ENCODE peak calls at places on chromosomes 16 and 17, in four cellular contexts. N is H9, Z is AG09319, S is nephron progenitor cell. J is an unnamed sample.

GRCh38 chr17:82257473-82257872 is 16.0 kb downstream of the CSNK1D start:
- DNase-seq in N (peak; percentile 83), Z (no peak), S (no peak), J (peak; percentile 30)

GRCh38 chr17:67053438-67054000 is 9.2 kb downstream of the CACNG1 start:
- DNase-seq in N (peak; percentile 20), Z (no peak), S (no peak), J (no peak)

GRCh38 chr17:21375757-21376584 is at the start of gene KCNJ12:
- DNase-seq in N (peak; percentile 57), Z (no peak), S (no peak), J (no peak)

GRCh38 chr16:49672753-49673152 is 183.2 kb downstream of the ZNF423 start:
- DNase-seq in N (no peak), Z (no peak), S (no peak), J (no peak)

GRCh38 chr16:81901483-81901882 is 109.8 kb downstream of the SDR42E1 start:
- DNase-seq in N (no peak), Z (no peak), S (no peak), J (no peak)

GRCh38 chr16:1535391-1536291 is 2.2 kb downstream of the TMEM204 start:
- DNase-seq in N (no peak), Z (no peak), S (peak; percentile 20), J (no peak)

GRCh38 chr16:69130461-69130860 is 1.9 kb downstream of the CHTF8 start:
- DNase-seq in N (no peak), Z (no peak), S (no peak), J (no peak)

GRCh38 chr17:36592316-36592710 is 634 bp downstream of the DHRS11 start:
- DNase-seq in N (peak; percentile 76), Z (no peak), S (peak; percentile 40), J (no peak)

GRCh38 chr17:2282297-2282873 is 21.2 kb downstream of the SMG6 start:
- DNase-seq in N (peak; percentile 37), Z (peak; percentile 74), S (no peak), J (no peak)

GRCh38 chr17:6755731-6756184 is at the start of gene XAF1:
- DNase-seq in N (no peak), Z (peak; percentile 34), S (no peak), J (no peak)

GRCh38 chr17:79979841-79980215 is 55.8 kb downstream of the TBC1D16 start:
- DNase-seq in N (peak; percentile 25), Z (no peak), S (no peak), J (peak; percentile 27)

GRCh38 chr17:59558953-59559352 is 6.5 kb upstream of the DHX40 start:
- DNase-seq in N (no peak), Z (no peak), S (no peak), J (no peak)

GRCh38 chr17:40019140-40019991 is 4.1 kb downstream of the CSF3 start:
- DNase-seq in N (no peak), Z (no peak), S (no peak), J (no peak)

GRCh38 chr17:51120357-51120738 is 320 bp downstream of the SPAG9 start:
- DNase-seq in N (no peak), Z (no peak), S (no peak), J (no peak)

GRCh38 chr16:12002447-12003006 is 26.0 kb downstream of the SNX29 start:
- DNase-seq in N (no peak), Z (no peak), S (no peak), J (no peak)

GRCh38 chr16:49515861-49516260 is 142.3 kb downstream of the C16orf78 start:
- DNase-seq in N (no peak), Z (no peak), S (no peak), J (no peak)

GRCh38 chr16:86074651-86075487 is 175.9 kb downstream of the IRF8 start:
- DNase-seq in N (peak; percentile 82), Z (no peak), S (peak; percentile 56), J (peak; percentile 37)

GRCh38 chr17:50211249-50212120 is 10.1 kb upstream of the COL1A1 start:
- DNase-seq in N (peak; percentile 34), Z (no peak), S (no peak), J (no peak)

GRCh38 chr17:35540589-35541404 is 3.3 kb upstream of the SLFN12L start:
- DNase-seq in N (no peak), Z (no peak), S (no peak), J (peak; percentile 63)

DNA sequence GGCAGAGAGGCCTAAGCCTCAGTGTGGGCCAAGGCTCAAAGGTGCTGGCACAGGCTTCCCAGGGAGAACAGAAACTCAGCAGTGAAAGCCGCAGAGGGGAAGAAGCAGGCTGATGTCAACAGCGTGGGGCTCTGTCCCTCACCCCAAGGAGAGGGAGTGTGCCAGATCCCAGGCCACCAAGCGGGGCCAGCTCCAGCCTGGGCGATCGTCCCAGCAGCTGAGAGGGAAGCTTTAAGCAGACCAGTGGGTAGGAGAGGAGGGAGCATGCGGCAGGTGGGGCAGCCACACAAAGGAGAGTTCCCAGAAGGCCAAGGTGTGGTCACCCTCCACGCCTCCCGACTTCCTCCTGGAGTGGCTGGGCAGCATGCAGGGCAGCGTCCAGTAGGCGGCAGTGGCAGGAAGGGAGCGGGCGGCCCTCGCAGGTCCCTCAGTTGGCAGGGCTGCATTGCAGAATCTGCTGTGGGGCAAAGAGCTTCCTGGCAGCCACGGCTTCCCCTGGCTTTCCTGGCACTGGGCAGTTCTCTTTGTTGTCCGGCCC is 6.0 kb downstream of the SYNGR2 start:
- DNase-seq in N (no peak), Z (no peak), S (no peak), J (peak; percentile 93)
- TF ChIP-seq CTCF in N (no peak), Z (no peak), S (no peak), J (peak; percentile 69)

GRCh38 chr16:66367968-66368891 is 1.7 kb downstream of the CDH5 start:
- DNase-seq in N (peak; percentile 56), Z (no peak), S (no peak), J (peak; percentile 57)
- TF ChIP-seq CTCF in N (no peak), Z (no peak), S (no peak), J (no peak)

DNA sequence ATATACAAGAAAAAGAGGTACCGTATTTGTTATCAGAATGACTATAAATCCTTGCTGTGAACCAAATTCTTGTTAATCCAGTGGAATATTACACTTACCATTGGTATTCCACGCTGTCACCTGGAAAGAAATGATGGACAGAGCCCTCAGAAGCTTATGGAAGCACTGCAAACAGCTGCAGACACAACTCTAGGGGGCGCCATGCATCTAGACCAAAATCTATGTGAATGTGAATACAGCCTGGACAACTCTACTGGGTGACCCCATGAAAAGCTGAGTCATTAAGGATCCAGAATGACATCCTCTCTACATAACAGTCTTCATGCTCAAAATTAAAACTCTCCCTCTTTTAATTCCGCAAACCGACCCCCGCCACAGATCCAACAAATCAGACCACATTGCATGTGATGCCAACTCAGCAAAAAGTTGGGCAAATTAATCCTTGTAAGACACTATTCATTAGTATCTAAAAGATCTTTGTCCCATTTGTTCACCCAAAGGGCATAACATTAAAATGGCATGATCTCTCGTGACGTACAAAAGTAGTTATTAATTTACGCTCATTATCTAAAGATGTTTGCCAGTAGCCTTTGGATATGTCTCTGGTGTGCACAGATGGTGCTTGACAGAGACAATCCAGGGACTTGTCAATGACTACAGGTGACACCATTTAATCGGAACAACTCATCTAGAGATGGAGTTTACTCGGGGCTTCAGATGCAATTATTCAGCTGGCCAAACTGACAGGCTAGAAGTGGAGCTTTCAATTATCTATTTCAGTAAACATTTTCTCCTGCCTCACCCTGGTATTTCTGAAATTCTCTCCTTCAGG is 552.7 kb upstream of the PSMD7 start:
- DNase-seq in N (peak; percentile 35), Z (no peak), S (no peak), J (no peak)
- TF ChIP-seq CTCF in N (peak; percentile 73), Z (no peak), S (peak; percentile 12), J (no peak)

DNA sequence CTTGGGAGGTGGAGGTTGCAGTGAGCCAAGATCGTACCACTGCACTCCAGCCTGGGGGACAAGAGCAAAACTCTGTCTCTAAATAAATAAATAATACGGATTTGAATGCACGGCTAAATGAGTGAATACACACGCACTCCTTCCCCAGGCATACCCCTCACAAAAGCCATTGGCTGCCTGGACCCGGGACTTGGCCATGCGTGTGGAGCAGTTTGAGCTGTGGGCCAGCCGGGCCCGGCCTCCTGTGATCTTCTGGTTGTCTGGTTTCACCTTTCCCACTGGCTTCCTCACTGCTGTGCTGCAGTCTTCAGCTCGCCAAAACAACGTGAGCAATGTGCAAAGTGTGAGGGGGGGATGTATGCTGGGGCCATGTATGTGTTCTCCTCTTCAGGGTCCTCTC is 1.6 kb upstream of the KDM6B start:
- DNase-seq in N (no peak), Z (no peak), S (no peak), J (no peak)
- TF ChIP-seq CTCF in N (no peak), Z (no peak), S (no peak), J (no peak)

DNA sequence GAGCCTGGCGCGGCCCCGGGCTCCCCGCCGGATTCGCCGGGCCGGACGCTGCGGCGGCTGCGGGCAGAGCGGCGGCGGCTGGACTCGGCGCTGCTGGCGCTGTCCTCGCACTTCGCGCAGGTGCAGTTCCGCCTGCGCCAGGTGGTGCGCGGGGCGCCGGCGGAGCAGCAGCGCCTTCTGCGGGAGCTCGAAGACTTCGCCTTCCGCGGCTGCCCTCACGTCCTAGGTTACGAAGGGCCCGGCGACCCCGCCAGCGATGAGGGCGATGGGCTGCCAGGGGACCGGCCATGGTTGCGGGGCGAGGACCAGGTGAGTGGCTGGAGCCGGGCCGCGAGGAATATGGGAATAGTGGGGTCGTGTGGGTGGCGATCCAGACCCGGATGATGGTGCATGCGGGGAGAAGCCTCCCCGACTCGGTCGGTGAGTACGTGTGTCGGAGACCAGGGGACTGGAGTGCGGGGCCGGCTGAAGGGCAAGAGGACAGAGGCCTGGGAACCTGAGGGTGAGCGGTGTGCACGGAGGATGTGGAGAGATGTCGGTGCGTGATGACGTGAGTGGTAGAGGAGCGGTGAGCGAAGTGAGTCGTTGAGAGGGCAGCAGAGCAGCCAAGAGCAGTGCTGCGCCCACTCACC is 517 bp downstream of the RUNDC1 start:
- DNase-seq in N (peak; percentile 71), Z (no peak), S (peak; percentile 57), J (peak; percentile 66)
- TF ChIP-seq CTCF in N (peak; percentile 34), Z (no peak), S (no peak), J (no peak)

DNA sequence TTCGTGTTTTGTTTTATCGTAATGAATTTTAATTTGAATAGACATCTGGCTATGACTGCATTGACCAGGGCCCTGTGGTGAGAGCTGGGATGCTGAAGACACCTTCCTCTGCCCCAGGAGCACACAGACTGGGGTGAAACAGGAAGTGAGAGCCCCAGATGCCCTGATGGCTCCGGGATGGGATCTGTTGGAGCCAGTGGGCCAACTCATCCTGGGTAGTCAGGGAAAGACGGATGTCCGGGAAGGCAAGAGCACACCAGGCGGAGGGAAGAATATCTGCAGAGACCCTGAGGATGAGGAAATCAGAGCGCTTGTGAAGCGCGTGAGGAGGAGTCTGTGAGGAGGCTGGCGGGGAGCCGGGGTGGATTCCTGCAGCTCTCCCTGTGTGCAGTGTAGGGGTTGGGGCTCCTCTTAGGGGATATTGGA is 71.5 kb upstream of the LGALS9 start:
- DNase-seq in N (no peak), Z (no peak), S (no peak), J (no peak)
- TF ChIP-seq CTCF in N (no peak), Z (peak; percentile 28), S (no peak), J (no peak)

GRCh38 chr16:29192329-29193247 is 207.7 kb downstream of the LAT start:
- DNase-seq in N (peak; percentile 26), Z (no peak), S (no peak), J (no peak)
- TF ChIP-seq CTCF in N (peak; percentile 48), Z (peak; percentile 8), S (no peak), J (no peak)

J was measured in right lobe of liver.